ENCODE peak calls at places on chromosomes 5 and 9, in four cellular contexts. R is mammary epithelial cell, H is AG04450, P is AG04449. C is an unnamed sample.

GRCh38 chr9:136644343-136644592 is 18.4 kb upstream of the EGFL7 start:
- DNase-seq in R (peak; percentile 39), H (no peak), P (no peak), C (no peak)

GRCh38 chr5:3118321-3118720 is 366.8 kb upstream of the IRX2 start:
- DNase-seq in R (no peak), H (no peak), P (no peak), C (no peak)

GRCh38 chr5:142600611-142601360 is 85.1 kb downstream of the FGF1 start:
- DNase-seq in R (no peak), H (peak; percentile 69), P (no peak), C (no peak)

GRCh38 chr5:88734191-88734640 is 148.8 kb downstream of the MEF2C start:
- DNase-seq in R (no peak), H (no peak), P (no peak), C (no peak)

GRCh38 chr5:2653991-2654390 is 97.5 kb downstream of the IRX2 start:
- DNase-seq in R (no peak), H (no peak), P (no peak), C (no peak)

GRCh38 chr5:142817961-142818431 is 47.8 kb downstream of the ARHGAP26 start:
- DNase-seq in R (no peak), H (no peak), P (no peak), C (no peak)

GRCh38 chr9:70477907-70478480 is 63.5 kb upstream of the KLF9 start:
- DNase-seq in R (no peak), H (no peak), P (no peak), C (no peak)

GRCh38 chr9:84067851-84068250 is 87.2 kb downstream of the RMI1 start:
- DNase-seq in R (no peak), H (no peak), P (no peak), C (no peak)

GRCh38 chr9:130465383-130466096 is 20.8 kb downstream of the ASS1 start:
- DNase-seq in R (no peak), H (no peak), P (no peak), C (no peak)

GRCh38 chr5:172788771-172789686 is 18.0 kb upstream of the DUSP1 start:
- DNase-seq in R (no peak), H (no peak), P (no peak), C (no peak)

GRCh38 chr9:95174038-95174437 is 143.5 kb downstream of the FANCC start:
- DNase-seq in R (no peak), H (no peak), P (no peak), C (no peak)

GRCh38 chr9:126694206-126695081 is 80.7 kb downstream of the LMX1B start:
- DNase-seq in R (peak; percentile 73), H (no peak), P (no peak), C (no peak)

GRCh38 chr5:172708183-172708505 is 62.9 kb downstream of the DUSP1 start:
- DNase-seq in R (no peak), H (no peak), P (no peak), C (no peak)

GRCh38 chr5:54173251-54173650 is 137.1 kb downstream of the ARL15 start:
- DNase-seq in R (no peak), H (no peak), P (no peak), C (no peak)

GRCh38 chr9:21696411-21696865 is 106.0 kb upstream of the MTAP start:
- DNase-seq in R (no peak), H (no peak), P (no peak), C (no peak)

GRCh38 chr9:77751341-77752091 is 103.4 kb upstream of the GNA14 start:
- DNase-seq in R (peak; percentile 23), H (peak; percentile 26), P (peak; percentile 56), C (no peak)

GRCh38 chr5:152542741-152543140 is 137.7 kb upstream of the NMUR2 start:
- DNase-seq in R (peak; percentile 47), H (no peak), P (no peak), C (peak; percentile 33)

GRCh38 chr5:181028032-181028819 is 11.8 kb upstream of the BTNL9 start:
- DNase-seq in R (no peak), H (no peak), P (no peak), C (no peak)

GRCh38 chr5:142170254-142170953 is 61.8 kb downstream of the NDFIP1 start:
- DNase-seq in R (peak; percentile 32), H (no peak), P (no peak), C (no peak)

GRCh38 chr5:9421823-9422354 is 124.0 kb downstream of the SEMA5A start:
- DNase-seq in R (no peak), H (no peak), P (no peak), C (no peak)

GRCh38 chr9:79686381-79687130 is 114.8 kb downstream of the TLE4 start:
- DNase-seq in R (peak; percentile 88), H (peak; percentile 23), P (peak; percentile 81), C (no peak)

GRCh38 chr5:399296-400281 is 43.4 kb upstream of the EXOC3 start:
- DNase-seq in R (peak; percentile 59), H (peak; percentile 95), P (peak; percentile 88), C (peak; percentile 13)

GRCh38 chr9:119278138-119278537 is 91.1 kb downstream of the BRINP1 start:
- DNase-seq in R (no peak), H (no peak), P (no peak), C (no peak)

GRCh38 chr9:72952914-72953313 is at the start of gene ALDH1A1:
- DNase-seq in R (peak; percentile 10), H (no peak), P (no peak), C (no peak)

GRCh38 chr9:13427587-13427986 is 148.1 kb upstream of the MPDZ start:
- DNase-seq in R (peak; percentile 29), H (peak; percentile 15), P (no peak), C (no peak)

GRCh38 chr5:1832511-1833250 is 31.5 kb downstream of the NDUFS6 start:
- DNase-seq in R (no peak), H (no peak), P (no peak), C (no peak)

GRCh38 chr5:50724-51499 is 41.1 kb upstream of the PLEKHG4B start:
- DNase-seq in R (no peak), H (no peak), P (no peak), C (no peak)

GRCh38 chr9:15572200-15572599 is 19.4 kb downstream of the CCDC171 start:
- DNase-seq in R (no peak), H (peak; percentile 11), P (no peak), C (no peak)

GRCh38 chr5:32842798-32843531 is 131.8 kb downstream of the NPR3 start:
- DNase-seq in R (peak; percentile 25), H (no peak), P (no peak), C (no peak)

GRCh38 chr9:78783743-78784142 is 486.8 kb downstream of the PSAT1 start:
- DNase-seq in R (no peak), H (no peak), P (no peak), C (no peak)

GRCh38 chr5:16791036-16791705 is 144.9 kb downstream of the MYO10 start:
- DNase-seq in R (peak; percentile 27), H (no peak), P (no peak), C (no peak)

GRCh38 chr9:131635285-131635684 is 90.0 kb downstream of the PRRT1B start:
- DNase-seq in R (peak; percentile 96), H (peak; percentile 92), P (peak; percentile 90), C (peak; percentile 38)
- TF ChIP-seq CTCF in R (no peak), H (no peak), P (peak; percentile 17), C (no peak)

GRCh38 chr5:8340739-8341344 is 471.9 kb downstream of the MTRR start:
- DNase-seq in R (peak; percentile 6), H (no peak), P (no peak), C (no peak)
- TF ChIP-seq CTCF in R (peak; percentile 18), H (peak; percentile 76), P (peak; percentile 42), C (peak; percentile 66)

GRCh38 chr9:2286306-2286705 is 271.2 kb downstream of the SMARCA2 start:
- DNase-seq in R (no peak), H (no peak), P (no peak), C (no peak)
- TF ChIP-seq CTCF in R (no peak), H (no peak), P (no peak), C (no peak)

GRCh38 chr5:6090079-6090654 is 288.2 kb downstream of the MED10 start:
- DNase-seq in R (no peak), H (no peak), P (no peak), C (no peak)

GRCh38 chr5:6086871-6087270 is 291.5 kb downstream of the MED10 start:
- DNase-seq in R (no peak), H (no peak), P (no peak), C (no peak)

GRCh38 chr5:6090838-6091237 is 287.5 kb downstream of the MED10 start:
- DNase-seq in R (no peak), H (no peak), P (no peak), C (no peak)

GRCh38 chr5:6087576-6087975 is 290.8 kb downstream of the MED10 start:
- DNase-seq in R (no peak), H (no peak), P (no peak), C (no peak)

DNA sequence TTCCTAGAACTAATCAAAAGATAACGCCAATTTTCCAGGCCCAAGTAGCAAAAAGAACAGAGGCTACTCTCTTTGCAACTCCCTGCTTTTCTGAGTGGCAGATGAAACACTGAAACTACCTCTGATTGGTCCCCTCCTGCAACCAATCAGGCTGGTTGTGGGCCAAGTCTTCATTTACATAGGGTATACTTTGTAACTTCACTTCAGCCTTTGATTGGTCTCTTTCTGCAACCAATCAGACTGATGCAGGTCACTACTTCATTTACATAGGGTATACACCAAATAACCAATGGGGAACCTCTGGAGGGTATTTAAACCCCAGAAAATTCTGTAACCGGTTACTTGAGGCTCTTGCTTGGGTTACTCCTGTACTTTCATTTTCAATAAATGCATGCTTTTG is 289.6 kb downstream of the MED10 start:
- DNase-seq in R (no peak), H (no peak), P (no peak), C (no peak)
- TF ChIP-seq CTCF in R (no peak), H (no peak), P (no peak), C (no peak)

GRCh38 chr5:159511570-159511969 is 181.3 kb upstream of the IL12B start:
- DNase-seq in R (peak; percentile 20), H (no peak), P (no peak), C (no peak)

GRCh38 chr5:159507661-159508060 is 177.4 kb upstream of the IL12B start:
- DNase-seq in R (no peak), H (no peak), P (no peak), C (no peak)

GRCh38 chr5:159508344-159508743 is 178.1 kb upstream of the IL12B start:
- DNase-seq in R (no peak), H (no peak), P (no peak), C (no peak)

GRCh38 chr5:159509002-159509660 is 178.8 kb upstream of the IL12B start:
- DNase-seq in R (no peak), H (no peak), P (no peak), C (no peak)

GRCh38 chr5:159510282-159510681 is 180.0 kb upstream of the IL12B start:
- DNase-seq in R (no peak), H (peak; percentile 61), P (peak; percentile 63), C (peak; percentile 14)
- TF ChIP-seq CTCF in R (no peak), H (no peak), P (peak; percentile 41), C (no peak)

GRCh38 chr5:177982072-177982727 is 13.8 kb downstream of the PROP1 start:
- DNase-seq in R (no peak), H (no peak), P (no peak), C (no peak)
- TF ChIP-seq CTCF in R (peak; percentile 16), H (no peak), P (no peak), C (peak; percentile 18)

GRCh38 chr5:112529525-112529924 is 110.4 kb upstream of the EPB41L4A start:
- DNase-seq in R (peak; percentile 28), H (no peak), P (no peak), C (no peak)
- TF ChIP-seq CTCF in R (peak; percentile 49), H (no peak), P (no peak), C (peak; percentile 40)